ENCODE peak calls at places on chromosomes 3 and 15, in ten cellular contexts. Q is right lobe of liver, V is H1, X is right atrium auricular region, T is A549, M is OCI-LY7, K is tibial artery, Y is endodermal cell, H is aorta, J is neuronal stem cell. A is an unnamed sample.

GRCh38 chr15:75606711-75607684 is 18.5 kb downstream of the SNUPN start:
- DNase-seq in T (no peak), M (no peak), K (no peak), X (no peak), Q (no peak), H (no peak), V (no peak), J (no peak), Y (no peak), A (no peak)

GRCh38 chr15:36888018-36888992 is 212.0 kb downstream of the MEIS2 start:
- DNase-seq in Y (peak; percentile 70), Q (no peak), H (peak; percentile 45), K (no peak), T (no peak), V (peak; percentile 66), X (no peak), J (peak; percentile 21), M (no peak), A (no peak)

GRCh38 chr15:70576683-70577082 is 186.7 kb downstream of the UACA start:
- DNase-seq in Q (no peak), J (no peak), Y (no peak), H (no peak), X (no peak), K (no peak), M (no peak), T (no peak), V (no peak), A (no peak)

GRCh38 chr15:44763848-44764247 is 27.5 kb downstream of the TRIM69 start:
- DNase-seq in K (no peak), X (no peak), Q (no peak), V (no peak), J (no peak), T (no peak), M (no peak), H (no peak), Y (no peak), A (no peak)

GRCh38 chr3:52830535-52831258 is at the start of gene ITIH4:
- DNase-seq in V (no peak), K (no peak), J (no peak), T (no peak), Y (peak; percentile 64), M (no peak), H (no peak), X (no peak), Q (peak; percentile 94), A (no peak)

GRCh38 chr3:49098429-49098828 is 4.6 kb upstream of the QRICH1 start:
- DNase-seq in K (no peak), V (no peak), T (no peak), Y (no peak), Q (no peak), J (no peak), M (no peak), X (no peak), H (no peak), A (no peak)

GRCh38 chr3:74463515-74463914 is 150.9 kb downstream of the CNTN3 start:
- DNase-seq in J (no peak), X (no peak), K (no peak), M (no peak), V (no peak), T (no peak), Q (no peak), Y (no peak), H (no peak), A (no peak)

GRCh38 chr15:33547876-33548275 is 237.1 kb downstream of the RYR3 start:
- DNase-seq in V (peak; percentile 77), J (peak; percentile 58), T (no peak), H (peak; percentile 58), M (peak; percentile 29), K (peak; percentile 28), X (no peak), Y (peak; percentile 95), Q (no peak), A (peak; percentile 7)

GRCh38 chr3:9248232-9249191 is 934 bp downstream of the SRGAP3 start:
- DNase-seq in K (no peak), T (no peak), H (no peak), Q (no peak), V (no peak), M (no peak), X (no peak), J (no peak), Y (peak; percentile 54), A (no peak)

GRCh38 chr15:90227336-90227735 is 6.4 kb downstream of the CIB1 start:
- DNase-seq in T (no peak), M (no peak), Y (no peak), Q (no peak), V (no peak), J (no peak), H (no peak), K (no peak), X (no peak), A (no peak)

GRCh38 chr3:196969001-196969659 is 497 bp upstream of the PIGZ start:
- DNase-seq in Q (no peak), M (peak; percentile 36), V (no peak), X (no peak), J (no peak), T (no peak), K (no peak), H (no peak), Y (peak; percentile 75), A (no peak)

GRCh38 chr15:90300541-90300940 is 35.1 kb downstream of the NGRN start:
- DNase-seq in Y (no peak), Q (no peak), J (no peak), T (no peak), K (no peak), H (peak; percentile 29), M (no peak), V (no peak), X (peak; percentile 32), A (no peak)

GRCh38 chr15:44501768-44502366 is 35.1 kb upstream of the EIF3J start:
- DNase-seq in X (no peak), M (peak; percentile 42), V (no peak), J (peak; percentile 1), K (no peak), T (peak; percentile 29), Q (no peak), H (no peak), Y (no peak), A (peak; percentile 24)

DNA sequence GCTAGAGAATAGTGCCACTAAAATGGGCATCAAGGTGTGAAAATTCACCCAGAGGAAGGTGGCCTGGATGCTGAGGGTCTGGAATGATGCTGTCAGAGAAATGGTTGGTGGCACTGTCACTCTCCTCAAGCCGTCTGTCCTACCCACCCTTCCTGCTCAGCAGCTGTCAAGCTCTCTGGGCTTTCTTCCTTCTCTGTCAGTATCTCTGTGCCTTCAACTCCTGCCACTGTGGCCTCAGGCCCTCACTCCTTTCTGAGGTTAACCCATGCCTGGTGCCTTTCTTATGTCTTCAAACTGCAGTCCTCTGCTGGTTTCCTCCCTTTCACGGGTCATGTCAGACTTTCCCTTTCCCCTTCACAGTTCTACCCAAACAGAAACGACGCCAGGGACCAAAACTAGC is 4.4 kb downstream of the MYO5C start:
- DNase-seq in M (no peak), V (peak; percentile 34), X (no peak), K (no peak), H (no peak), T (no peak), Q (no peak), Y (no peak), J (no peak), A (no peak)
- H3K27ac ChIP-seq in M (no peak overlapping the region), V (no peak overlapping the region), X (no peak overlapping the region), K (no peak overlapping the region), H (no peak overlapping the region), T (peak overlapping the region; percentile 20), Q (no peak overlapping the region), Y (no peak overlapping the region), J (no peak overlapping the region), A (no peak overlapping the region)

DNA sequence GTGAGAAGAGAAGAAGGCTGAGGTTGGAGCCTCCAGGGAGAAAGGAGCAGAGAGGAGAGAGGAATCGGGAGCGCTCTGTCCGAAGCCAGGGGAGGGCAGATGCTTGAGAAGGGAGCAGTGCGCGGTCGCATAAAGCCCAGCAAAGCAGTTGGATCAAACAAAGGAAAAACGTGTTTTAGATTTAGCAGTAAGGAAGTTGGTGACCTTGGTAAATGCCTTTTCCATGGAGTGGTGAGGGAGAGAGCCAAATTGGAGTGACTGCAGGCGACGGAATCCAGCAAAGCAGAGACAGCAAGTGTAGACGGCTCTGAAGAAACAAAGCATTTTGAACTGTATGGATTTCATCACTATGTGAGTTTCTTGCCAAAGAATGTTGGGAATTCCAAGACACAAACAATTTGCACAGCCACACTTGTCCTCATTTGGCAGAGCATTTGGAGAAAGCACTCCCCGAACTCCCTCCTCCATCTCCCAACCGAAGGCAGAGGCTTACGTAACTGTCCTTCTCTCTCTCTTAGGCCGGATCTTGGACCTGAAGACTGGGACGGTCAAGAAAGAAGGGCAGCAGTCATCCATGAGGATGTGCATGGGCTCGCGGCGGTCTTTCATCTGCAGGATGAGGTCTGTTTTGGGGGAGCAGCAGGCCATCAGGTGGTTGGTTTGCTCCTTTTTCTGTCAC is 103.6 kb downstream of the ARNT2 start:
- DNase-seq in T (no peak), K (no peak), H (no peak), M (no peak), X (no peak), Q (no peak), Y (no peak), J (no peak), V (peak; percentile 30), A (peak; percentile 82)
- H3K4me3 ChIP-seq in T (no peak overlapping the region), K (no peak overlapping the region), H (no peak overlapping the region), M (no peak overlapping the region), X (no peak overlapping the region), Q (no peak overlapping the region), Y (no peak overlapping the region), J (no peak overlapping the region), V (no peak overlapping the region), A (peak overlapping the region; percentile 5)

DNA sequence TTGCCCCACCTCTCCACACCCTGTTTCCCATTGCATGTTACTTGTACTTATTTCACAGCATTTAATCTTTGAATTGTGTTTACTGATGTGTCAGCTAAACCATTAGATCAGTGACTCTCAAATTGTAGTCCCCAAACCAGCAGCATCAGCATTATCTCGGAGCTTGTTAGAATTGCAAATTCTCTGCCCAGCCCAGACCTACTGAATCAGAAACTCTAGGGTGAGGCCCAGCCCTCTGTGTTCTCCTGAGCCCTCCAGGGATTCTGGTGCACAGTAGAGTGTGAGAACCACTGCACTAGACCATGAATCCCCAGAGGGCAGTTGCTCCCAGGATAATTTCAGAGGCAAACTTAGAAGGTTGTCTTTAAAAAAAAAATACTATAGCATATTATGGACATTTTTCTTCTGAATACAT is 13.0 kb downstream of the PLD1 start:
- DNase-seq in J (no peak), M (no peak), X (no peak), K (no peak), Q (no peak), Y (no peak), H (no peak), T (no peak), V (no peak), A (no peak)
- H3K27ac ChIP-seq in J (no peak overlapping the region), M (no peak overlapping the region), X (no peak overlapping the region), K (no peak overlapping the region), Q (no peak overlapping the region), Y (no peak overlapping the region), H (no peak overlapping the region), T (no peak overlapping the region), V (no peak overlapping the region), A (no peak overlapping the region)

GRCh38 chr15:59688888-59689625 is at the start of gene BNIP2:
- DNase-seq in V (peak; percentile 98), M (peak; percentile 98), T (peak; percentile 98), H (peak; percentile 100), J (peak; percentile 97), K (peak; percentile 99), X (peak; percentile 99), Q (peak; percentile 100), Y (peak; percentile 99), A (peak; percentile 94)
- H3K4me3 ChIP-seq in V (peak within 1 kb of the TSS; percentile 84), M (peak within 1 kb of the TSS; percentile 97), T (peak within 1 kb of the TSS; percentile 80), H (peak within 1 kb of the TSS; percentile 77), J (peak within 1 kb of the TSS; percentile 86), K (peak within 1 kb of the TSS; percentile 86), X (peak within 1 kb of the TSS; percentile 97), Q (peak within 1 kb of the TSS; percentile 95), Y (peak within 1 kb of the TSS; percentile 100), A (peak within 1 kb of the TSS; percentile 94)